ENCODE peak calls at places on chromosomes 12 and 14, in seven cellular contexts. One of them, this sample, is unnamed.

GRCh38 chr12:57278465-57279453 is 27.8 kb upstream of the STAC3 start:
- DNase-seq in astrocyte of the spinal cord: no peak
- DNase-seq in ovary: no peak
- DNase-seq in tibial nerve: no peak
- DNase-seq in tibial artery: no peak
- DNase-seq in MM.1S: no peak
- DNase-seq in AG04450: no peak
- DNase-seq in this sample: no peak

GRCh38 chr14:103889313-103890051 is 38.8 kb upstream of the TDRD9 start:
- DNase-seq in MM.1S: no peak
- DNase-seq in tibial artery: no peak
- DNase-seq in astrocyte of the spinal cord: no peak
- DNase-seq in AG04450: no peak
- DNase-seq in ovary: no peak
- DNase-seq in tibial nerve: no peak
- DNase-seq in this sample: no peak

GRCh38 chr12:127145543-127145928 is 1121.4 kb upstream of the TMEM132C start:
- DNase-seq in ovary: no peak
- DNase-seq in MM.1S: no peak
- DNase-seq in astrocyte of the spinal cord: no peak
- DNase-seq in tibial artery: no peak
- DNase-seq in tibial nerve: no peak
- DNase-seq in AG04450: no peak
- DNase-seq in this sample: no peak

GRCh38 chr14:105322791-105323556 is 8.4 kb downstream of the PACS2 start:
- DNase-seq in tibial artery: no peak
- DNase-seq in AG04450: no peak
- DNase-seq in astrocyte of the spinal cord: no peak
- DNase-seq in tibial nerve: no peak
- DNase-seq in MM.1S: no peak
- DNase-seq in ovary: no peak
- DNase-seq in this sample: no peak

GRCh38 chr12:1605129-1606020 is 11.0 kb upstream of the FBXL14 start:
- DNase-seq in AG04450: peak
- DNase-seq in astrocyte of the spinal cord: peak
- DNase-seq in tibial artery: peak
- DNase-seq in ovary: peak
- DNase-seq in tibial nerve: peak
- DNase-seq in MM.1S: peak
- DNase-seq in this sample: peak

GRCh38 chr12:111046896-111047295 is 126.5 kb upstream of the MYL2 start:
- DNase-seq in MM.1S: no peak
- DNase-seq in astrocyte of the spinal cord: no peak
- DNase-seq in tibial nerve: no peak
- DNase-seq in ovary: no peak
- DNase-seq in tibial artery: no peak
- DNase-seq in AG04450: no peak
- DNase-seq in this sample: no peak

GRCh38 chr12:4562034-4562657 is at the start of gene DYRK4:
- DNase-seq in astrocyte of the spinal cord: peak
- DNase-seq in MM.1S: no peak
- DNase-seq in ovary: peak
- DNase-seq in tibial artery: peak
- DNase-seq in AG04450: peak
- DNase-seq in tibial nerve: peak
- DNase-seq in this sample: peak

GRCh38 chr12:27573972-27574371 is 50.0 kb downstream of the PPFIBP1 start:
- DNase-seq in ovary: no peak
- DNase-seq in tibial nerve: no peak
- DNase-seq in MM.1S: no peak
- DNase-seq in tibial artery: no peak
- DNase-seq in AG04450: peak
- DNase-seq in astrocyte of the spinal cord: peak
- DNase-seq in this sample: no peak

GRCh38 chr12:70756118-70756517 is 118.9 kb upstream of the PTPRB start:
- DNase-seq in ovary: no peak
- DNase-seq in tibial artery: no peak
- DNase-seq in astrocyte of the spinal cord: peak
- DNase-seq in tibial nerve: no peak
- DNase-seq in MM.1S: no peak
- DNase-seq in AG04450: no peak
- DNase-seq in this sample: no peak

GRCh38 chr14:102927346-102927877 is 4.9 kb downstream of the AMN start:
- DNase-seq in ovary: no peak
- DNase-seq in tibial artery: no peak
- DNase-seq in astrocyte of the spinal cord: no peak
- DNase-seq in MM.1S: no peak
- DNase-seq in AG04450: no peak
- DNase-seq in tibial nerve: no peak
- DNase-seq in this sample: no peak

GRCh38 chr12:32170437-32170998 is 63.9 kb downstream of the BICD1 start:
- DNase-seq in astrocyte of the spinal cord: no peak
- DNase-seq in AG04450: no peak
- DNase-seq in MM.1S: no peak
- DNase-seq in tibial artery: no peak
- DNase-seq in tibial nerve: no peak
- DNase-seq in ovary: no peak
- DNase-seq in this sample: no peak

GRCh38 chr12:121120323-121120722 is 12.4 kb upstream of the P2RX7 start:
- DNase-seq in tibial artery: no peak
- DNase-seq in astrocyte of the spinal cord: no peak
- DNase-seq in tibial nerve: no peak
- DNase-seq in MM.1S: no peak
- DNase-seq in ovary: no peak
- DNase-seq in AG04450: no peak
- DNase-seq in this sample: no peak

GRCh38 chr12:9813821-9814798 is 13.2 kb upstream of the KLRF1 start:
- DNase-seq in astrocyte of the spinal cord: peak
- DNase-seq in MM.1S: peak
- DNase-seq in tibial artery: peak
- DNase-seq in AG04450: no peak
- DNase-seq in tibial nerve: peak
- DNase-seq in ovary: peak
- DNase-seq in this sample: peak

GRCh38 chr12:41940571-41940970 is 204.1 kb downstream of the GXYLT1 start:
- DNase-seq in tibial nerve: no peak
- DNase-seq in astrocyte of the spinal cord: no peak
- DNase-seq in AG04450: no peak
- DNase-seq in MM.1S: no peak
- DNase-seq in tibial artery: no peak
- DNase-seq in ovary: no peak
- DNase-seq in this sample: no peak

GRCh38 chr14:91401751-91402150 is 15.9 kb downstream of the CCDC88C start:
- DNase-seq in MM.1S: no peak
- DNase-seq in AG04450: no peak
- DNase-seq in astrocyte of the spinal cord: no peak
- DNase-seq in tibial artery: no peak
- DNase-seq in tibial nerve: no peak
- DNase-seq in ovary: no peak
- DNase-seq in this sample: no peak

GRCh38 chr14:91398192-91398591 is 19.4 kb downstream of the CCDC88C start:
- DNase-seq in tibial nerve: no peak
- DNase-seq in astrocyte of the spinal cord: no peak
- DNase-seq in ovary: no peak
- DNase-seq in AG04450: no peak
- DNase-seq in tibial artery: no peak
- DNase-seq in MM.1S: no peak
- DNase-seq in this sample: no peak

GRCh38 chr14:91400696-91401095 is 16.9 kb downstream of the CCDC88C start:
- DNase-seq in tibial artery: no peak
- DNase-seq in MM.1S: no peak
- DNase-seq in ovary: no peak
- DNase-seq in tibial nerve: no peak
- DNase-seq in AG04450: no peak
- DNase-seq in astrocyte of the spinal cord: peak
- DNase-seq in this sample: no peak

GRCh38 chr14:91398707-91399106 is 18.9 kb downstream of the CCDC88C start:
- DNase-seq in tibial nerve: no peak
- DNase-seq in MM.1S: peak
- DNase-seq in AG04450: no peak
- DNase-seq in tibial artery: no peak
- DNase-seq in ovary: no peak
- DNase-seq in astrocyte of the spinal cord: no peak
- DNase-seq in this sample: no peak

DNA sequence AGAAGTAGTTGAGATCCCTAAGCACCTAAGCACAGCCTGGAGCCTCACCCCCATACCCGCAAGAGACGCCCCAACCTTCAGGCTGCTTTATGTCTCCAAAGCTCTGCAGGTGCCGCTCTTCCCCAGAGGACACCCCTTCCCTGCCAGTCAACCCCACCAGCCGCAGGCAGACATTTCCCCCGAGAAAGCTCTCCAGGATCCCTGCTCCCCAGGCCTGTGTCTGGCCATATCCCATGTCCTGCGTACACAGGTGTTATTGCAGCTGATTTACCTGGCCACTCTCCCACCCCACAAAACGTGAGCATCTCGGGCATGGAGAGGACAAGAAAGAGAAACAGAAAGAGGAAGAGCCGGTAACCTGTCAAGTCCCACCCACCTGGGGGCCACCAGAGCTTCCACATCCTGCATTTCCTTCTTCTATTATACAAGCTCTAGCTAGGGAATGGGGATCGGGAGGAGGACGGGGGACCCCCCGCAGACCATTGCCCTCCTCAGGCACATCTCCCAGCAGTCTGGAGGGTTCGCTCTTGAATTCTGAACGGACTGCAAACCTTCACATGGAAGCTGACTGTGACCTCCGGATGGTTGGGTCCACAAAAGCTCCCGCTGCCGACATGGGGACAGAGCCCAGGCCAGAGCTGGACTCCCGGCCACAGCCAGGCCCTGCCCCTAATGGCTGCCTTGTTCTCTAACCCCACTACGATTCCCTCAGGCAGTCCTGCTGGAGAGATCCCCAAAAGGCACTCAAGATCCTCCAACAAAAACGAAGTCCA is 17.6 kb downstream of the CCDC88C start:
- DNase-seq in AG04450: no peak
- DNase-seq in tibial artery: no peak
- DNase-seq in astrocyte of the spinal cord: no peak
- DNase-seq in MM.1S: peak
- DNase-seq in ovary: no peak
- DNase-seq in tibial nerve: no peak
- DNase-seq in this sample: no peak
- TF ChIP-seq CTCF in AG04450: no peak
- TF ChIP-seq CTCF in tibial artery: no peak
- TF ChIP-seq CTCF in astrocyte of the spinal cord: no peak
- TF ChIP-seq CTCF in MM.1S: no peak
- TF ChIP-seq CTCF in ovary: no peak
- TF ChIP-seq CTCF in tibial nerve: no peak
- TF ChIP-seq CTCF in this sample: no peak

DNA sequence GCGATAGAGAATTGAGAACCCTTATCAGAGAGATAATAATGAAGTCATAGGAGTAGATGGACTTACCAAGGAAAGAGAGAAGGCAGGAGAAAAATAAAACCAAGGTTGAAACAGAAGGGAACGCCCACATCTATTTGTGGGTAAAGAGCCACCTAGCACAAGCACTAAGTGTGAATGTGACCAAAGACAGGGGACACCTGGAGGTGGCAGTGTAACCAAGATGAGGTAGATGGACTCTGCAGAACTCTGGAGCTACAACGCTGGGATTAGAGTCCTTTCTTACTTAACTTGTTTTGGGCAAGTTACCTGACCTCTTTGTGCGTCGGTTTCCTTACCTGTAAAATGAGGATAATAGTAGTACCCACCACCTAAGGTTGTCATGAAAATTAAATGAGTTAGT is 101.9 kb downstream of the SLC5A8 start:
- DNase-seq in ovary: no peak
- DNase-seq in astrocyte of the spinal cord: no peak
- DNase-seq in tibial artery: no peak
- DNase-seq in AG04450: no peak
- DNase-seq in MM.1S: peak
- DNase-seq in tibial nerve: no peak
- DNase-seq in this sample: no peak
- TF ChIP-seq CTCF in ovary: no peak
- TF ChIP-seq CTCF in astrocyte of the spinal cord: no peak
- TF ChIP-seq CTCF in tibial artery: no peak
- TF ChIP-seq CTCF in AG04450: no peak
- TF ChIP-seq CTCF in MM.1S: peak
- TF ChIP-seq CTCF in tibial nerve: no peak
- TF ChIP-seq CTCF in this sample: no peak

DNA sequence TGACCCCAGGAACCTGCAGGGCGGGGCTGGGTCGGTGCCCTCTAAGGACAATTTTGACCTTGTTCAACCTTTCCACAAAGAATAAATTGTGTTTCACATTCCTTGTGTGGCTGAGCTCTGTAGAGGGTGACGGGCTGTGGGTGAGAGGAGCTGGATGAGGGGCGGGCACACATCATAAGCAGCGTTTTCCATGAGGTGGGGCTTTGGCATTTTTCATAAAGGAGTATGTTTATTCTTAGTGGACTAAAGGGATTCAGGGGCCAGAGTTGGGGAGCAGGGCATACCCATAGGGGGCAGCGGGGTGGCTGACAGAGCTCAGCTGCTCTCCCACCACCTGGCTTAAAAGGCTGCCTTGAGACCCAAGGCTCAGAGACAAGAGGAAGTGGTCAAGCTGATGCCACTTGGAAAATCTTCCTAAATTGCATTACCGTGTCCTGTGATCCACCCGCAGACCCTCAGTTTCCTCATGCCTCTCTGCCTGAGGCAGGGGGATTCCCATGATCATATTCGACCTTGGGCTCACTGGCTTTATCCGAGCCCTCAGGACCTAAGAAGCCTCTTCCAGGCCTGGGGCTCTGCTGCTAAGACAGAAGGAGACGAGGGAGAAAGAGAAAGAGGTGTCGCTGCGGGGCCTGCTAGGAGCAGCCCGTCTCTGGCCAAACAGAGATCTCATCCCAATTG is 11.4 kb downstream of the MMP14 start:
- DNase-seq in tibial nerve: no peak
- DNase-seq in ovary: peak
- DNase-seq in astrocyte of the spinal cord: peak
- DNase-seq in AG04450: no peak
- DNase-seq in tibial artery: no peak
- DNase-seq in MM.1S: no peak
- DNase-seq in this sample: no peak
- TF ChIP-seq CTCF in tibial nerve: no peak
- TF ChIP-seq CTCF in ovary: no peak
- TF ChIP-seq CTCF in astrocyte of the spinal cord: no peak
- TF ChIP-seq CTCF in AG04450: peak
- TF ChIP-seq CTCF in tibial artery: no peak
- TF ChIP-seq CTCF in MM.1S: no peak
- TF ChIP-seq CTCF in this sample: peak

GRCh38 chr14:56295743-56296142 is 177.5 kb downstream of the PELI2 start:
- DNase-seq in MM.1S: no peak
- DNase-seq in ovary: no peak
- DNase-seq in astrocyte of the spinal cord: no peak
- DNase-seq in tibial artery: no peak
- DNase-seq in tibial nerve: no peak
- DNase-seq in AG04450: no peak
- DNase-seq in this sample: no peak

GRCh38 chr14:56293506-56293905 is 175.3 kb downstream of the PELI2 start:
- DNase-seq in tibial nerve: no peak
- DNase-seq in astrocyte of the spinal cord: no peak
- DNase-seq in ovary: no peak
- DNase-seq in AG04450: no peak
- DNase-seq in tibial artery: no peak
- DNase-seq in MM.1S: no peak
- DNase-seq in this sample: no peak

GRCh38 chr14:56290195-56290594 is 172.0 kb downstream of the PELI2 start:
- DNase-seq in MM.1S: no peak
- DNase-seq in tibial artery: no peak
- DNase-seq in tibial nerve: no peak
- DNase-seq in AG04450: no peak
- DNase-seq in astrocyte of the spinal cord: no peak
- DNase-seq in ovary: no peak
- DNase-seq in this sample: no peak

GRCh38 chr14:56297449-56297848 is 179.2 kb downstream of the PELI2 start:
- DNase-seq in AG04450: no peak
- DNase-seq in tibial nerve: no peak
- DNase-seq in MM.1S: no peak
- DNase-seq in ovary: no peak
- DNase-seq in astrocyte of the spinal cord: no peak
- DNase-seq in tibial artery: no peak
- DNase-seq in this sample: no peak

GRCh38 chr14:56294125-56294524 is 175.9 kb downstream of the PELI2 start:
- DNase-seq in tibial artery: no peak
- DNase-seq in astrocyte of the spinal cord: no peak
- DNase-seq in ovary: no peak
- DNase-seq in MM.1S: no peak
- DNase-seq in tibial nerve: no peak
- DNase-seq in AG04450: no peak
- DNase-seq in this sample: no peak
- TF ChIP-seq CTCF in tibial artery: no peak
- TF ChIP-seq CTCF in astrocyte of the spinal cord: no peak
- TF ChIP-seq CTCF in ovary: no peak
- TF ChIP-seq CTCF in MM.1S: peak
- TF ChIP-seq CTCF in tibial nerve: no peak
- TF ChIP-seq CTCF in AG04450: no peak
- TF ChIP-seq CTCF in this sample: no peak